ENCODE peak calls at places on chromosomes 16 and 17, in four cellular contexts. G, S, J and E are unnamed samples.

GRCh38 chr17:78041401-78042179 is 83.1 kb downstream of the TNRC6C start:
- DNase-seq in G (no peak), S (no peak), J (no peak), E (no peak)

GRCh38 chr16:48099455-48099854 is 56.3 kb downstream of the ABCC12 start:
- DNase-seq in G (no peak), S (no peak), J (no peak), E (no peak)

GRCh38 chr17:41301916-41302901 is at the start of gene KRTAP29-1:
- DNase-seq in G (no peak), S (no peak), J (no peak), E (no peak)

GRCh38 chr17:2056221-2057129 is 1.6 kb downstream of the HIC1 start:
- DNase-seq in G (no peak), S (no peak), J (no peak), E (no peak)

GRCh38 chr17:54891176-54891821 is 9.4 kb upstream of the TOM1L1 start:
- DNase-seq in G (no peak), S (no peak), J (peak), E (no peak)

GRCh38 chr16:4556112-4556511 is at the start of gene C16orf96:
- DNase-seq in G (no peak), S (no peak), J (no peak), E (no peak)

GRCh38 chr17:63792055-63792729 is 18.2 kb downstream of the DDX42 start:
- DNase-seq in G (no peak), S (no peak), J (no peak), E (no peak)

GRCh38 chr17:50396261-50397110 is 837 bp downstream of the LRRC59 start:
- DNase-seq in G (no peak), S (peak), J (peak), E (peak)

GRCh38 chr17:2125013-2125535 is 70.2 kb downstream of the HIC1 start:
- DNase-seq in G (no peak), S (no peak), J (no peak), E (no peak)

GRCh38 chr17:31064707-31065106 is 30.1 kb upstream of the NF1 start:
- DNase-seq in G (no peak), S (no peak), J (no peak), E (no peak)

GRCh38 chr17:31058958-31059357 is 35.8 kb upstream of the NF1 start:
- DNase-seq in G (no peak), S (no peak), J (no peak), E (no peak)

GRCh38 chr17:31060814-31061550 is 33.8 kb upstream of the NF1 start:
- DNase-seq in G (no peak), S (no peak), J (no peak), E (peak)

GRCh38 chr17:31061678-31062077 is 33.1 kb upstream of the NF1 start:
- DNase-seq in G (no peak), S (no peak), J (no peak), E (peak)
- TF ChIP-seq CTCF in G (no peak), S (no peak), J (no peak), E (no peak)

GRCh38 chr17:44385287-44386181 is 3.9 kb downstream of the ITGA2B start:
- DNase-seq in G (peak), S (peak), J (peak), E (peak)

GRCh38 chr17:44383363-44383762 is 6.1 kb downstream of the ITGA2B start:
- DNase-seq in G (no peak), S (no peak), J (no peak), E (no peak)

GRCh38 chr17:44383861-44384260 is 5.6 kb downstream of the ITGA2B start:
- DNase-seq in G (no peak), S (no peak), J (no peak), E (no peak)

GRCh38 chr17:44384823-44385286 is 4.6 kb downstream of the ITGA2B start:
- DNase-seq in G (no peak), S (no peak), J (no peak), E (no peak)

DNA sequence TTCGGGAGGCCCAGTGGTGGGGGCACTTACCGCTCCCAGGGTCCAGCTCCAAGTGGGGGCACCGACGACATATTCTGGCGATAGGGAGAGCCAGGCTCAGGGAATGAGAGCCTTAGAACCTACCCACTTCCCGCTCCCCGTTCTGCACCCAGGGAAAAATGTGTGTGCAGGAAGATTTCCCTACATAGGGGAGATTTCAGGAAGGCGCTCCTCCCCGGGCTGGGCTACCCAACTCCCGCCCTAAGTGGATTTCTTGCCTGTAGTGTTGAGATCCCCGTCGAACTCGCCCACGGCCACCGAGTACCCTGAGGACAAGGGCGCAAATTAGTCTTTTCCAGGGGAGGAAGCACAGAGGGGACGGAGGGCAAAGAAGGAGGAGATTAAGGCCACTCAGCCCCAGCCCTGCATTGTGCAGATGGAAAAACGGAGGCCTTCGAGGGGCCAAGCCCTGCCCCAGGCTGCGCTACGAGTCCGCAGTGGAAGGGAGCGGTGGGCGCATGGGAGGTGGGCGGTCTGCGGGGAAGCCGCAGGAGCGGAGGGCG is 5.1 kb downstream of the ITGA2B start:
- DNase-seq in G (no peak), S (no peak), J (no peak), E (no peak)
- H3K4me3 ChIP-seq in G (peak), S (peak), J (no peak), E (no peak)

DNA sequence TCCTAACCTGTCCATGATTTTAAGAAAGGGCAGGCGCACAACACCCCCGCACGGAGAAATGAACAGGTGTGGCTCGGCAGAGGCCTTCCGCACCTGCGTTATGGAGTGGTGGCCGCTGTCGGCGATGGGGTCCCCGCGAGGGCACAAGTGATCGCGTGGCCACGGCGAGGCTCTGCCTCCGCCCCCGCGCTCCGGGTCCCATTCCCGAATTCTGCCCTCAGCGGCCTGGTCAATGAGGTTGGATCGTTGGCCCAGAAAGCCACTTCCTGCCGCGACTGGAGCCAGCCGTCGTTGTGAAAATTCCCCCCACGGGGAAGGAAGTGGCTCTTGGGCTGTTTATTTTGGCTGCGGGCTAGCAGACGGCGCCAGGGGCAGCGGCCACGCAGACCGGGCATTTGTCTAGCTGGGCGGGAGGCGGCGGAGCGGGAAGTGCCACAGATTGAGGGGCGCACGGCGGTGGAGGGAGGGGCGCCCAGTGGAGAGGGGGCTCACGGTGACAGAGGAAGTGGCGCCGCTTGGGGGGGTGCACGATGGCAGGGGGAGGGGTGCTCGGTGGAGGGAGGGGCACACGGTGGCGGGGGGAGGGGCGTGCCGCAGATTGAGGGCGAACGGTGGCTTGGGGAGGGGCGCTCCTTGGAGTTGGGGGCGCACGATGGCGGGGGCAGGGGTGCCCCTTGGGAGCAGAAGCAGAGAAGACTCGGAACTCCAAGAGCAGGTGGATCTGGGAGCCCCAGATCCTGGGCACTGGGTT is 25.0 kb downstream of the MRC2 start:
- DNase-seq in G (no peak), S (peak), J (peak), E (no peak)
- TF ChIP-seq POLR2A in G (no peak), S (no peak), J (no peak), E (no peak)

GRCh38 chr17:3401786-3402185 is 3.6 kb upstream of the OR1E1 start:
- DNase-seq in G (no peak), S (no peak), J (no peak), E (no peak)
- TF ChIP-seq CTCF in G (no peak), S (no peak), J (no peak), E (no peak)

DNA sequence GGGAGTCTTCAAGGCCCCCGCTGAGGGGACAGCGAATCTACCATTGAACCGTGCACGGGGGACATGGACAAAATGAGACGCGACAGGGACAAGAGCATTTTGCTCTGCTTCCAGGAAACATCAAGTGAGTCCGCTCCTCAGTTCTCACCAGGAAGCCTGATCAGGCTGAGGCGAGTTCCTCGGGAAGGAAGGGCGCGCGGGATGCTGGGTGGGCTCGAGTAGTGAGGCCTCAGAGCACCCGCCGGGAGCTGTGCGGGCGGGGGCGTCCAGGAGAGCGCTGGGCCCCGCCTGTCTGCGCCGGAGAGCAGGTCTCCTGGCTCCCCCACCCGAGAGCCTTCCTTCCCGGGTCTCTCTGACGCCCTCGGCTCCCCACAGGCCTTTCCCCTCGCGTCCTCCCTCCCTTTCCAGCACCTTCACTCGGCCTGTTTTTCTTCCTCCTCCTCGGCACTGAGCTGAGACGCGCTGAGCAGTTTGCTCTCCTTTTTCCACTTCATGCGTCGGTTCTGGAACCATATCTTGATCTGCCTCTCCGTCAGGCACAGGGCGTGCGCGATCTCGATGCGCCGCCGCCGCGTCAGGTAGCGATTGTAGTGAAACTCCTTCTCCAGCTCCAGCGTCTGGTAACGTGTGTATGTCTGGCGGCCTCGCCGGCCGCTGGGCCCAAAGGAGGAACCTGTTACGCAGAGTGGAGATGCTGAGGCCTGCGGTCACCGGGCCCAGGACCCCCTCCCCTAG is 2.6 kb upstream of the HOXB5 start:
- DNase-seq in G (no peak), S (no peak), J (no peak), E (no peak)
- H3K4me3 ChIP-seq in G (peak), S (peak), J (no peak), E (no peak)